ENCODE peak calls at places on chromosomes 3 and 15, in eight cellular contexts. One of them, this sample, is unnamed.

GRCh38 chr3:184129012-184129411 is 6.1 kb upstream of the EIF2B5 start:
- DNase-seq in AG04449: no peak
- DNase-seq in heart left ventricle: no peak
- DNase-seq in AG04450: no peak
- DNase-seq in pancreas: no peak
- DNase-seq in hepatocyte: peak; percentile 40
- DNase-seq in GM06990: no peak
- DNase-seq in ascending aorta: no peak
- DNase-seq in this sample: no peak

GRCh38 chr3:90136468-90137191 is 1029.2 kb downstream of the EPHA3 start:
- DNase-seq in AG04449: no peak
- DNase-seq in heart left ventricle: no peak
- DNase-seq in AG04450: no peak
- DNase-seq in pancreas: no peak
- DNase-seq in hepatocyte: peak; percentile 48
- DNase-seq in GM06990: no peak
- DNase-seq in ascending aorta: no peak
- DNase-seq in this sample: no peak

GRCh38 chr15:59879506-59879905 is 124.6 kb upstream of the FOXB1 start:
- DNase-seq in AG04449: peak; percentile 36
- DNase-seq in heart left ventricle: no peak
- DNase-seq in AG04450: no peak
- DNase-seq in pancreas: no peak
- DNase-seq in hepatocyte: no peak
- DNase-seq in GM06990: no peak
- DNase-seq in ascending aorta: no peak
- DNase-seq in this sample: no peak

GRCh38 chr3:138941259-138941885 is 5.6 kb downstream of the FOXL2 start:
- DNase-seq in AG04449: no peak
- DNase-seq in heart left ventricle: no peak
- DNase-seq in AG04450: peak; percentile 11
- DNase-seq in pancreas: no peak
- DNase-seq in hepatocyte: peak; percentile 61
- DNase-seq in GM06990: no peak
- DNase-seq in ascending aorta: no peak
- DNase-seq in this sample: no peak

GRCh38 chr15:68734352-68734751 is 86.3 kb downstream of the ANP32A start:
- DNase-seq in AG04449: no peak
- DNase-seq in heart left ventricle: no peak
- DNase-seq in AG04450: no peak
- DNase-seq in pancreas: no peak
- DNase-seq in hepatocyte: no peak
- DNase-seq in GM06990: no peak
- DNase-seq in ascending aorta: no peak
- DNase-seq in this sample: no peak

GRCh38 chr3:194852836-194853508 is 167.3 kb downstream of the FAM43A start:
- DNase-seq in AG04449: no peak
- DNase-seq in heart left ventricle: no peak
- DNase-seq in AG04450: no peak
- DNase-seq in pancreas: no peak
- DNase-seq in hepatocyte: no peak
- DNase-seq in GM06990: no peak
- DNase-seq in ascending aorta: no peak
- DNase-seq in this sample: no peak

GRCh38 chr3:128316456-128316855 is 150.2 kb downstream of the DNAJB8 start:
- DNase-seq in AG04449: no peak
- DNase-seq in heart left ventricle: no peak
- DNase-seq in AG04450: no peak
- DNase-seq in pancreas: no peak
- DNase-seq in hepatocyte: no peak
- DNase-seq in GM06990: no peak
- DNase-seq in ascending aorta: peak; percentile 49
- DNase-seq in this sample: no peak

GRCh38 chr3:107846282-107846852 is 244.5 kb downstream of the CD47 start:
- DNase-seq in AG04449: no peak
- DNase-seq in heart left ventricle: peak; percentile 57
- DNase-seq in AG04450: peak; percentile 21
- DNase-seq in pancreas: peak; percentile 20
- DNase-seq in hepatocyte: peak; percentile 86
- DNase-seq in GM06990: no peak
- DNase-seq in ascending aorta: peak; percentile 73
- DNase-seq in this sample: no peak

GRCh38 chr3:9216736-9217135 is 32.7 kb downstream of the SRGAP3 start:
- DNase-seq in AG04449: no peak
- DNase-seq in heart left ventricle: no peak
- DNase-seq in AG04450: no peak
- DNase-seq in pancreas: no peak
- DNase-seq in hepatocyte: no peak
- DNase-seq in GM06990: no peak
- DNase-seq in ascending aorta: no peak
- DNase-seq in this sample: no peak

GRCh38 chr15:84947947-84948830 is 33.5 kb upstream of the PDE8A start:
- DNase-seq in AG04449: peak; percentile 71
- DNase-seq in heart left ventricle: peak; percentile 70
- DNase-seq in AG04450: peak; percentile 77
- DNase-seq in pancreas: no peak
- DNase-seq in hepatocyte: no peak
- DNase-seq in GM06990: no peak
- DNase-seq in ascending aorta: peak; percentile 85
- DNase-seq in this sample: no peak

GRCh38 chr15:67091073-67091965 is 25.9 kb downstream of the SMAD3 start:
- DNase-seq in AG04449: no peak
- DNase-seq in heart left ventricle: peak; percentile 93
- DNase-seq in AG04450: peak; percentile 86
- DNase-seq in pancreas: peak; percentile 54
- DNase-seq in hepatocyte: peak; percentile 73
- DNase-seq in GM06990: peak; percentile 76
- DNase-seq in ascending aorta: peak; percentile 78
- DNase-seq in this sample: peak; percentile 87

GRCh38 chr3:117545484-117545883 is 835.9 kb downstream of the TUSC7 start:
- DNase-seq in AG04449: no peak
- DNase-seq in heart left ventricle: no peak
- DNase-seq in AG04450: no peak
- DNase-seq in pancreas: no peak
- DNase-seq in hepatocyte: no peak
- DNase-seq in GM06990: no peak
- DNase-seq in ascending aorta: no peak
- DNase-seq in this sample: no peak

GRCh38 chr15:80199366-80199765 is 46.6 kb downstream of the FAH start:
- DNase-seq in AG04449: no peak
- DNase-seq in heart left ventricle: no peak
- DNase-seq in AG04450: no peak
- DNase-seq in pancreas: no peak
- DNase-seq in hepatocyte: no peak
- DNase-seq in GM06990: no peak
- DNase-seq in ascending aorta: no peak
- DNase-seq in this sample: no peak

GRCh38 chr15:46900992-46901391 is 816.3 kb upstream of the SEMA6D start:
- DNase-seq in AG04449: no peak
- DNase-seq in heart left ventricle: no peak
- DNase-seq in AG04450: no peak
- DNase-seq in pancreas: no peak
- DNase-seq in hepatocyte: no peak
- DNase-seq in GM06990: no peak
- DNase-seq in ascending aorta: no peak
- DNase-seq in this sample: no peak

GRCh38 chr3:172511783-172512357 is 11.4 kb downstream of the TNFSF10 start:
- DNase-seq in AG04449: no peak
- DNase-seq in heart left ventricle: no peak
- DNase-seq in AG04450: no peak
- DNase-seq in pancreas: no peak
- DNase-seq in hepatocyte: no peak
- DNase-seq in GM06990: peak; percentile 13
- DNase-seq in ascending aorta: no peak
- DNase-seq in this sample: no peak

GRCh38 chr15:31202953-31203352 is 101.4 kb upstream of the TRPM1 start:
- DNase-seq in AG04449: no peak
- DNase-seq in heart left ventricle: no peak
- DNase-seq in AG04450: no peak
- DNase-seq in pancreas: no peak
- DNase-seq in hepatocyte: no peak
- DNase-seq in GM06990: no peak
- DNase-seq in ascending aorta: no peak
- DNase-seq in this sample: no peak

GRCh38 chr3:117790256-117790987 is 1080.8 kb downstream of the TUSC7 start:
- DNase-seq in AG04449: peak; percentile 21
- DNase-seq in heart left ventricle: no peak
- DNase-seq in AG04450: no peak
- DNase-seq in pancreas: no peak
- DNase-seq in hepatocyte: no peak
- DNase-seq in GM06990: no peak
- DNase-seq in ascending aorta: no peak
- DNase-seq in this sample: no peak

GRCh38 chr3:170420307-170420821 is 1.7 kb downstream of the CLDN11 start:
- DNase-seq in AG04449: no peak
- DNase-seq in heart left ventricle: no peak
- DNase-seq in AG04450: no peak
- DNase-seq in pancreas: no peak
- DNase-seq in hepatocyte: peak; percentile 13
- DNase-seq in GM06990: no peak
- DNase-seq in ascending aorta: no peak
- DNase-seq in this sample: no peak
- H3K4me3 ChIP-seq in AG04449: peak overlapping the region; percentile 92
- H3K4me3 ChIP-seq in heart left ventricle: peak overlapping the region; percentile 61
- H3K4me3 ChIP-seq in AG04450: peak overlapping the region; percentile 94
- H3K4me3 ChIP-seq in pancreas: no peak overlapping the region
- H3K4me3 ChIP-seq in hepatocyte: peak overlapping the region; percentile 52
- H3K4me3 ChIP-seq in GM06990: no peak overlapping the region
- H3K4me3 ChIP-seq in ascending aorta: peak overlapping the region; percentile 7
- H3K4me3 ChIP-seq in this sample: no peak overlapping the region

GRCh38 chr3:76811418-76811817 is 228.5 kb upstream of the ROBO2 start:
- DNase-seq in AG04449: no peak
- DNase-seq in heart left ventricle: no peak
- DNase-seq in AG04450: no peak
- DNase-seq in pancreas: no peak
- DNase-seq in hepatocyte: no peak
- DNase-seq in GM06990: no peak
- DNase-seq in ascending aorta: no peak
- DNase-seq in this sample: no peak

DNA sequence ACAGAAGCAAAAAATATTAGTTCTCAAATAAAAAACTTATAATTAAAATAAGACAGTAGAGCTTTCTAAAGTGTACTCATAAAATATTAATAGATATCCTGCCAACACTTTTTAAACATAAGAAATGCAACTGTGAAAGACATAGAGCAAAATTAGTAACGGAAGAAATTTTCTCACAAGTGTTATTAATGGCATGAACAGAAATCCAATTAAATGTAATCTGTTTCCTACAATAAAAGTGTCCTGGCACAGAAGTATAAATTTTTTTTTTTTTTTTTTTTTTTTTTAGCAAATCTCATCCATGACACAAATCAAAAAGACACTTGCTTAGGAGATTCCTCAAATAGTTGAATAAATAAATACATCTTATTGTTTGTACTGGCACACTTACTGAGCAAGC is 227.2 kb upstream of the ROBO2 start:
- DNase-seq in AG04449: no peak
- DNase-seq in heart left ventricle: no peak
- DNase-seq in AG04450: no peak
- DNase-seq in pancreas: no peak
- DNase-seq in hepatocyte: no peak
- DNase-seq in GM06990: no peak
- DNase-seq in ascending aorta: no peak
- DNase-seq in this sample: no peak
- TF ChIP-seq CTCF in AG04449: no peak
- TF ChIP-seq CTCF in heart left ventricle: no peak
- TF ChIP-seq CTCF in AG04450: no peak
- TF ChIP-seq CTCF in pancreas: no peak
- TF ChIP-seq CTCF in hepatocyte: no peak
- TF ChIP-seq CTCF in GM06990: no peak
- TF ChIP-seq CTCF in ascending aorta: no peak
- TF ChIP-seq CTCF in this sample: no peak

GRCh38 chr3:48561045-48561736 is 2.4 kb downstream of the UCN2 start:
- DNase-seq in AG04449: no peak
- DNase-seq in heart left ventricle: peak; percentile 63
- DNase-seq in AG04450: no peak
- DNase-seq in pancreas: no peak
- DNase-seq in hepatocyte: peak; percentile 71
- DNase-seq in GM06990: no peak
- DNase-seq in ascending aorta: peak; percentile 86
- DNase-seq in this sample: no peak
- H3K4me3 ChIP-seq in AG04449: peak overlapping the region; percentile 44
- H3K4me3 ChIP-seq in heart left ventricle: peak overlapping the region; percentile 54
- H3K4me3 ChIP-seq in AG04450: peak overlapping the region; percentile 43
- H3K4me3 ChIP-seq in pancreas: peak overlapping the region; percentile 10
- H3K4me3 ChIP-seq in hepatocyte: no peak overlapping the region
- H3K4me3 ChIP-seq in GM06990: no peak overlapping the region
- H3K4me3 ChIP-seq in ascending aorta: peak overlapping the region; percentile 42
- H3K4me3 ChIP-seq in this sample: no peak overlapping the region

GRCh38 chr3:155979746-155980145 is 109.3 kb downstream of the GMPS start:
- DNase-seq in AG04449: no peak
- DNase-seq in heart left ventricle: no peak
- DNase-seq in AG04450: no peak
- DNase-seq in pancreas: no peak
- DNase-seq in hepatocyte: no peak
- DNase-seq in GM06990: no peak
- DNase-seq in ascending aorta: no peak
- DNase-seq in this sample: no peak

GRCh38 chr3:155989536-155989935 is 119.1 kb downstream of the GMPS start:
- DNase-seq in AG04449: no peak
- DNase-seq in heart left ventricle: no peak
- DNase-seq in AG04450: no peak
- DNase-seq in pancreas: no peak
- DNase-seq in hepatocyte: no peak
- DNase-seq in GM06990: no peak
- DNase-seq in ascending aorta: no peak
- DNase-seq in this sample: no peak

GRCh38 chr3:155984791-155985417 is 114.5 kb downstream of the GMPS start:
- DNase-seq in AG04449: no peak
- DNase-seq in heart left ventricle: no peak
- DNase-seq in AG04450: no peak
- DNase-seq in pancreas: no peak
- DNase-seq in hepatocyte: no peak
- DNase-seq in GM06990: no peak
- DNase-seq in ascending aorta: no peak
- DNase-seq in this sample: no peak

GRCh38 chr3:155981669-155982068 is 111.2 kb downstream of the GMPS start:
- DNase-seq in AG04449: no peak
- DNase-seq in heart left ventricle: no peak
- DNase-seq in AG04450: no peak
- DNase-seq in pancreas: no peak
- DNase-seq in hepatocyte: no peak
- DNase-seq in GM06990: no peak
- DNase-seq in ascending aorta: no peak
- DNase-seq in this sample: no peak

DNA sequence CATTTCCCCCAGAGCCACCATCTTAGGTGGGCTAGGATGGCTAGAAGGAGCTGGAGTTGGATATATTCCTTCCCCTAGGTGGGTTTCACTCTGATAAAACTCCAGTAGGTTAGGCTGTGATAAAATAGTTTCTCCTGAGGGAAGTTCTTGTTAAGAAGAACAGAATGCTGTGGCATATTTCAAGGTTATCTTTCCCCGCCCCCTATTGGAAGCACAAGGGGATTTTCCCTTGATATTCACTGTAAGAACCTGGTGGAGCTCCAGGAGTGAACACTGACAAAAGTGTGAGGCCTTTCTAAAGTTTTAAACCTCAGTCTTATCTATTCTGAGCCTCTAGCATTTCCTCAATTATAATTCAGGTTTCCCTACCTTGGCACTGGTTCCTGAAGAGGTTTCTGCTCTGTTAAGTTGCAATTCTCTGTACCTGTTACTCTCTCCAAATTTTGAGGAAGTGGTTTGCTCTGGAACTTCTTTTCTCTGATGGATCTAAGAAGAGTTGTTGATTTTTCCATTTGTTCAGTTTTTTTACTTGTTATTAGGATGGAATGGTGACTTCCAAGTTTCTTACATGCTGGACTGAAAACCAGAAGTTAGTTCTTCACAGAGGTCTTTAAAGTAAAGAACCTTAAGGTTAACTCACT is 113.5 kb downstream of the GMPS start:
- DNase-seq in AG04449: no peak
- DNase-seq in heart left ventricle: no peak
- DNase-seq in AG04450: no peak
- DNase-seq in pancreas: peak; percentile 8
- DNase-seq in hepatocyte: no peak
- DNase-seq in GM06990: no peak
- DNase-seq in ascending aorta: no peak
- DNase-seq in this sample: no peak
- TF ChIP-seq CTCF in AG04449: no peak
- TF ChIP-seq CTCF in heart left ventricle: no peak
- TF ChIP-seq CTCF in AG04450: peak; percentile 29
- TF ChIP-seq CTCF in pancreas: no peak
- TF ChIP-seq CTCF in hepatocyte: no peak
- TF ChIP-seq CTCF in GM06990: no peak
- TF ChIP-seq CTCF in ascending aorta: no peak
- TF ChIP-seq CTCF in this sample: no peak